ENCODE peak calls at places on chromosomes 11 and 22, in eight cellular contexts. M is GM04504; H is fibroblast of pulmonary artery; C is naive thymus-derived CD8-positive, alpha-beta T cell; E is HFF-Myc; R is right lobe of liver; Q is activated T-cell treated with anti-CD3 and anti-CD28 coated beads, Interleukin-2, amount 50 U/mL, for 72 hours; K is smooth muscle cell of the brain vasculature. L is an unnamed sample.

GRCh38 chr22:24427500-24428164 is at the start of gene ADORA2A:
- DNase-seq in R (peak; percentile 59), H (no peak), C (peak; percentile 86), M (no peak), Q (peak; percentile 82), E (no peak), K (no peak), L (peak; percentile 77)

GRCh38 chr11:115696472-115697011 is 192.3 kb upstream of the CADM1 start:
- DNase-seq in C (no peak), M (no peak), R (no peak), K (no peak), E (no peak), H (no peak), Q (no peak), L (no peak)

GRCh38 chr11:86160546-86161149 is 83.9 kb upstream of the EED start:
- DNase-seq in C (no peak), R (no peak), K (no peak), M (no peak), E (no peak), Q (no peak), H (peak; percentile 51), L (no peak)

GRCh38 chr11:6040874-6041273 is 10.3 kb upstream of the OR56A1 start:
- DNase-seq in R (no peak), C (no peak), E (no peak), H (peak; percentile 25), K (no peak), M (no peak), Q (no peak), L (no peak)

GRCh38 chr11:62648185-62648966 is 2.0 kb upstream of the GANAB start:
- DNase-seq in R (no peak), K (no peak), M (no peak), E (no peak), C (no peak), H (no peak), Q (no peak), L (no peak)

GRCh38 chr11:61011239-61011870 is 39.9 kb downstream of the CD6 start:
- DNase-seq in C (no peak), K (no peak), Q (no peak), E (no peak), H (no peak), M (no peak), R (no peak), L (no peak)

GRCh38 chr11:32386770-32387377 is 48.5 kb downstream of the WT1 start:
- DNase-seq in E (peak; percentile 6), Q (no peak), K (no peak), H (peak; percentile 92), M (no peak), C (no peak), R (no peak), L (no peak)

GRCh38 chr22:24335529-24335928 is 64.9 kb downstream of the SPECC1L start:
- DNase-seq in M (no peak), E (no peak), C (no peak), R (no peak), H (peak; percentile 41), Q (no peak), K (no peak), L (no peak)

GRCh38 chr11:66475349-66476172 is 4.7 kb upstream of the DPP3 start:
- DNase-seq in Q (no peak), M (no peak), R (no peak), C (no peak), H (no peak), K (no peak), E (no peak), L (no peak)

GRCh38 chr11:75565916-75566762 is 4.1 kb downstream of the SERPINH1 start:
- DNase-seq in H (no peak), K (no peak), M (no peak), R (no peak), E (no peak), C (no peak), Q (no peak), L (no peak)

GRCh38 chr11:61150656-61151544 is 10.3 kb downstream of the VPS37C start:
- DNase-seq in E (no peak), R (peak; percentile 46), M (no peak), K (no peak), H (no peak), C (no peak), Q (no peak), L (no peak)

L was measured in GM13977.